ENCODE peak calls at places on chromosomes 16 and 17, in four cellular contexts. One of them, this sample, is unnamed.

GRCh38 chr17:62562656-62563055 is 64.8 kb upstream of the MRC2 start:
- DNase-seq in LHCN-M2: peak
- DNase-seq in AG08395: peak
- DNase-seq in SIG-M5: no peak
- DNase-seq in this sample: peak

GRCh38 chr16:3187798-3188674 is at the start of gene OR1F1:
- DNase-seq in LHCN-M2: peak
- DNase-seq in AG08395: peak
- DNase-seq in SIG-M5: no peak
- DNase-seq in this sample: peak

GRCh38 chr16:50059111-50059510 is 6.7 kb upstream of the HEATR3 start:
- DNase-seq in LHCN-M2: no peak
- DNase-seq in AG08395: no peak
- DNase-seq in SIG-M5: no peak
- DNase-seq in this sample: no peak

GRCh38 chr16:20520103-20520502 is 56.1 kb downstream of the ACSM2B start:
- DNase-seq in LHCN-M2: no peak
- DNase-seq in AG08395: no peak
- DNase-seq in SIG-M5: no peak
- DNase-seq in this sample: no peak

GRCh38 chr17:7888184-7888920 is at the start of gene CHD3:
- DNase-seq in LHCN-M2: no peak
- DNase-seq in AG08395: no peak
- DNase-seq in SIG-M5: no peak
- DNase-seq in this sample: no peak

GRCh38 chr16:66913081-66913480 is 5.6 kb downstream of the CDH16 start:
- DNase-seq in LHCN-M2: no peak
- DNase-seq in AG08395: no peak
- DNase-seq in SIG-M5: no peak
- DNase-seq in this sample: no peak

GRCh38 chr16:87556941-87557459 is 45.3 kb upstream of the JPH3 start:
- DNase-seq in LHCN-M2: no peak
- DNase-seq in AG08395: peak
- DNase-seq in SIG-M5: no peak
- DNase-seq in this sample: no peak

GRCh38 chr16:5059386-5060072 is 6.2 kb downstream of the C16orf89 start:
- DNase-seq in LHCN-M2: no peak
- DNase-seq in AG08395: no peak
- DNase-seq in SIG-M5: no peak
- DNase-seq in this sample: no peak

GRCh38 chr17:858941-859452 is 76.8 kb downstream of the MRM3 start:
- DNase-seq in LHCN-M2: no peak
- DNase-seq in AG08395: no peak
- DNase-seq in SIG-M5: no peak
- DNase-seq in this sample: no peak

GRCh38 chr17:53462393-53462811 is 360.3 kb upstream of the KIF2B start:
- DNase-seq in LHCN-M2: peak
- DNase-seq in AG08395: no peak
- DNase-seq in SIG-M5: no peak
- DNase-seq in this sample: no peak

GRCh38 chr16:35319536-35320192 is 1860.3 kb downstream of the TP53TG3F start:
- DNase-seq in LHCN-M2: no peak
- DNase-seq in AG08395: no peak
- DNase-seq in SIG-M5: no peak
- DNase-seq in this sample: no peak

GRCh38 chr16:54873081-54873480 is 57.6 kb upstream of the IRX5 start:
- DNase-seq in LHCN-M2: no peak
- DNase-seq in AG08395: peak
- DNase-seq in SIG-M5: no peak
- DNase-seq in this sample: peak

GRCh38 chr17:15109608-15110007 is 155.5 kb downstream of the PMP22 start:
- DNase-seq in LHCN-M2: no peak
- DNase-seq in AG08395: no peak
- DNase-seq in SIG-M5: no peak
- DNase-seq in this sample: no peak

GRCh38 chr17:20781260-20781659 is 201.7 kb downstream of the CDRT15L2 start:
- DNase-seq in LHCN-M2: no peak
- DNase-seq in AG08395: no peak
- DNase-seq in SIG-M5: no peak
- DNase-seq in this sample: no peak

GRCh38 chr17:57292086-57292485 is 35.8 kb downstream of the MSI2 start:
- DNase-seq in LHCN-M2: no peak
- DNase-seq in AG08395: no peak
- DNase-seq in SIG-M5: no peak
- DNase-seq in this sample: no peak

GRCh38 chr16:64132686-64133085 is 989.2 kb downstream of the CDH11 start:
- DNase-seq in LHCN-M2: peak
- DNase-seq in AG08395: no peak
- DNase-seq in SIG-M5: no peak
- DNase-seq in this sample: no peak

GRCh38 chr16:86882586-86883280 is 304.4 kb downstream of the FOXL1 start:
- DNase-seq in LHCN-M2: peak
- DNase-seq in AG08395: peak
- DNase-seq in SIG-M5: no peak
- DNase-seq in this sample: peak

GRCh38 chr17:17419621-17420020 is 57.2 kb upstream of the MED9 start:
- DNase-seq in LHCN-M2: no peak
- DNase-seq in AG08395: no peak
- DNase-seq in SIG-M5: no peak
- DNase-seq in this sample: no peak

GRCh38 chr16:55552621-55553020 is 13.9 kb upstream of the CAPNS2 start:
- DNase-seq in LHCN-M2: peak
- DNase-seq in AG08395: peak
- DNase-seq in SIG-M5: no peak
- DNase-seq in this sample: peak

GRCh38 chr17:64345691-64346376 is 44.8 kb downstream of the PECAM1 start:
- DNase-seq in LHCN-M2: no peak
- DNase-seq in AG08395: no peak
- DNase-seq in SIG-M5: no peak
- DNase-seq in this sample: no peak

GRCh38 chr17:2427910-2428309 is 27.1 kb upstream of the MNT start:
- DNase-seq in LHCN-M2: no peak
- DNase-seq in AG08395: no peak
- DNase-seq in SIG-M5: no peak
- DNase-seq in this sample: no peak

GRCh38 chr16:76956394-76956793 is 234.6 kb upstream of the MON1B start:
- DNase-seq in LHCN-M2: no peak
- DNase-seq in AG08395: no peak
- DNase-seq in SIG-M5: no peak
- DNase-seq in this sample: no peak

GRCh38 chr16:11682655-11683096 is 14.4 kb downstream of the SNN start:
- DNase-seq in LHCN-M2: peak
- DNase-seq in AG08395: peak
- DNase-seq in SIG-M5: no peak
- DNase-seq in this sample: peak

GRCh38 chr17:15951368-15952047 is 6.6 kb downstream of the ADORA2B start:
- DNase-seq in LHCN-M2: no peak
- DNase-seq in AG08395: no peak
- DNase-seq in SIG-M5: no peak
- DNase-seq in this sample: no peak

GRCh38 chr17:42720996-42721583 is 23.8 kb downstream of the EZH1 start:
- DNase-seq in LHCN-M2: peak
- DNase-seq in AG08395: peak
- DNase-seq in SIG-M5: peak
- DNase-seq in this sample: peak

GRCh38 chr17:82957961-82958491 is 118.2 kb upstream of the ZNF750 start:
- DNase-seq in LHCN-M2: no peak
- DNase-seq in AG08395: no peak
- DNase-seq in SIG-M5: no peak
- DNase-seq in this sample: no peak

GRCh38 chr17:63911657-63912100 is 621 bp upstream of the CSHL1 start:
- DNase-seq in LHCN-M2: no peak
- DNase-seq in AG08395: peak
- DNase-seq in SIG-M5: no peak
- DNase-seq in this sample: peak

GRCh38 chr17:40399185-40399584 is 18.5 kb downstream of the TOP2A start:
- DNase-seq in LHCN-M2: peak
- DNase-seq in AG08395: peak
- DNase-seq in SIG-M5: no peak
- DNase-seq in this sample: peak